ENCODE peak calls at places on chromosomes 1 and 21, in four cellular contexts. One of them, this sample, is unnamed.

GRCh38 chr1:203038217-203038741 is 12.0 kb downstream of the PPFIA4 start:
- DNase-seq in cardiac fibroblast: peak; percentile 82
- DNase-seq in ovary: no peak
- DNase-seq in nephron progenitor cell: no peak
- DNase-seq in this sample: peak; percentile 91

GRCh38 chr1:1221887-1222574 is 8.1 kb upstream of the TNFRSF4 start:
- DNase-seq in ovary: no peak
- DNase-seq in nephron progenitor cell: no peak
- DNase-seq in cardiac fibroblast: no peak
- DNase-seq in this sample: no peak

GRCh38 chr1:243287652-243288051 is 31.8 kb downstream of the SDCCAG8 start:
- DNase-seq in nephron progenitor cell: no peak
- DNase-seq in cardiac fibroblast: peak; percentile 86
- DNase-seq in ovary: no peak
- DNase-seq in this sample: peak; percentile 60

GRCh38 chr1:61435226-61435625 is 289.7 kb downstream of the TM2D1 start:
- DNase-seq in ovary: no peak
- DNase-seq in cardiac fibroblast: no peak
- DNase-seq in nephron progenitor cell: no peak
- DNase-seq in this sample: no peak

GRCh38 chr1:34928066-34928864 is 1.2 kb downstream of the DLGAP3 start:
- DNase-seq in cardiac fibroblast: no peak
- DNase-seq in nephron progenitor cell: no peak
- DNase-seq in ovary: no peak
- DNase-seq in this sample: no peak

GRCh38 chr21:39384674-39385298 is 35.9 kb upstream of the HMGN1 start:
- DNase-seq in nephron progenitor cell: no peak
- DNase-seq in cardiac fibroblast: no peak
- DNase-seq in ovary: no peak
- DNase-seq in this sample: no peak

GRCh38 chr1:214321686-214322453 is 40.9 kb downstream of the SMYD2 start:
- DNase-seq in cardiac fibroblast: no peak
- DNase-seq in ovary: no peak
- DNase-seq in nephron progenitor cell: no peak
- DNase-seq in this sample: no peak

GRCh38 chr21:42646076-42646825 is 7.2 kb upstream of the PDE9A start:
- DNase-seq in nephron progenitor cell: no peak
- DNase-seq in ovary: no peak
- DNase-seq in cardiac fibroblast: no peak
- DNase-seq in this sample: no peak

GRCh38 chr1:166908942-166909341 is 32.9 kb upstream of the TADA1 start:
- DNase-seq in nephron progenitor cell: no peak
- DNase-seq in cardiac fibroblast: no peak
- DNase-seq in ovary: no peak
- DNase-seq in this sample: no peak

GRCh38 chr1:184788970-184789369 is 34.3 kb upstream of the EDEM3 start:
- DNase-seq in ovary: no peak
- DNase-seq in cardiac fibroblast: no peak
- DNase-seq in nephron progenitor cell: no peak
- DNase-seq in this sample: no peak

DNA sequence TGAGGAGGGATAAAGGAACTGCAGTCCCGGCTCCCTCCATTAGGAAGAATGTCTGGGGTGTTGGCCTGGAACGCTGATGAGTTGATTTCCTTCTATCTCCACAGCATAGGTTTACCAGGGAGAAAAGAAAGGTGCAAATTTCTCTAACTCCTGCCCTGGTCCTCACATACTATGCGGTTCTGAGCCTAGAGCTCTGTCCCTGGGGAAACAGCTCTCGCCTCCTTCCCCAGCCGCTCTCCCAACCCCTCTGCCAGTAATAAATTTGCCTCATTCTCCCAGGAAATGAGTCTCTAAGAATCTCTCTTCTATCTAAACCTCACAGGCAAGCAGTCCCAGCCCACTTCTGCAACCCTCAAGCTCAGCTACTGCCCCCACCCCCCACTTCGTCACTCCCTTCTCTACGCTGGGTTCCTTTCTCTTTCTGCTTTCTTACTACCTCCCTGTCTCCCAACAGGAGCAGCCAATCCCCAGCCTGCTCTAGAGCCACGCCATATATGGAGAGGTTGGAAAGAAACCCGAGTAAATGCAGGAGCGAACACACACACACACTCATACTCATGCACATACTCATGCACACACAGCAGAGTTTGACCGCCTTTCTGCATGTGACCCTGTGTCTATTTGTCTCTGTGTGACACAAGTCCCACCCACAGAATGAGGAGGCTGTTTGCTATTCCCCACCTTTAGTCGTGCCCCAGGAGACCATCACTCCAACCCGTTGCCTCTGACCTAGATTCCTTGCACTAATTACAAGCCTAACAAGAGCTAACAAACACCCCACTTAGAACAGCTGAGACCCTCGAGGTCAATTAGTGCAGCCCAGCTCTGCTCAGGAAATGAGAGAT is 13.4 kb downstream of the PLEKHO1 start:
- DNase-seq in cardiac fibroblast: peak; percentile 99
- DNase-seq in nephron progenitor cell: peak; percentile 70
- DNase-seq in ovary: peak; percentile 83
- DNase-seq in this sample: peak; percentile 70
- TF ChIP-seq CTCF in cardiac fibroblast: peak; percentile 29
- TF ChIP-seq CTCF in nephron progenitor cell: no peak
- TF ChIP-seq CTCF in ovary: peak; percentile 48
- TF ChIP-seq CTCF in this sample: no peak

GRCh38 chr1:79663916-79664315 is 657.4 kb upstream of the ADGRL4 start:
- DNase-seq in nephron progenitor cell: no peak
- DNase-seq in ovary: no peak
- DNase-seq in cardiac fibroblast: peak; percentile 7
- DNase-seq in this sample: no peak
- TF ChIP-seq CTCF in nephron progenitor cell: no peak
- TF ChIP-seq CTCF in ovary: no peak
- TF ChIP-seq CTCF in cardiac fibroblast: no peak
- TF ChIP-seq CTCF in this sample: no peak

GRCh38 chr1:226549094-226549936 is 751 bp downstream of the STUM start:
- DNase-seq in cardiac fibroblast: no peak
- DNase-seq in nephron progenitor cell: no peak
- DNase-seq in ovary: peak; percentile 27
- DNase-seq in this sample: peak; percentile 35

GRCh38 chr1:226548281-226549093 is at the start of gene STUM:
- DNase-seq in cardiac fibroblast: peak; percentile 43
- DNase-seq in ovary: peak; percentile 54
- DNase-seq in nephron progenitor cell: peak; percentile 66
- DNase-seq in this sample: peak; percentile 73

GRCh38 chr1:226550671-226551041 is 2.1 kb downstream of the STUM start:
- DNase-seq in nephron progenitor cell: no peak
- DNase-seq in ovary: no peak
- DNase-seq in cardiac fibroblast: no peak
- DNase-seq in this sample: no peak

GRCh38 chr1:226551299-226551698 is 2.7 kb downstream of the STUM start:
- DNase-seq in ovary: peak; percentile 38
- DNase-seq in nephron progenitor cell: no peak
- DNase-seq in cardiac fibroblast: no peak
- DNase-seq in this sample: no peak

GRCh38 chr1:226549937-226550670 is 1.5 kb downstream of the STUM start:
- DNase-seq in cardiac fibroblast: peak; percentile 34
- DNase-seq in nephron progenitor cell: peak; percentile 38
- DNase-seq in ovary: peak; percentile 45
- DNase-seq in this sample: peak; percentile 60
- TF ChIP-seq CTCF in cardiac fibroblast: no peak
- TF ChIP-seq CTCF in nephron progenitor cell: no peak
- TF ChIP-seq CTCF in ovary: no peak
- TF ChIP-seq CTCF in this sample: no peak

GRCh38 chr1:161012420-161012819 is 8.5 kb downstream of the F11R start:
- DNase-seq in nephron progenitor cell: no peak
- DNase-seq in cardiac fibroblast: no peak
- DNase-seq in ovary: no peak
- DNase-seq in this sample: no peak
- TF ChIP-seq CTCF in nephron progenitor cell: no peak
- TF ChIP-seq CTCF in cardiac fibroblast: no peak
- TF ChIP-seq CTCF in ovary: no peak
- TF ChIP-seq CTCF in this sample: no peak

This sample was measured in RWPE1.